ENCODE peak calls at places on chromosome 22, in six cellular contexts. One of them, this sample, is unnamed.

GRCh38 chr22:23388492-23389009 is 191.5 kb downstream of the IGLL1 start:
- DNase-seq in OCI-LY7: no peak
- DNase-seq in lung: no peak
- DNase-seq in endothelial cell: no peak
- DNase-seq in Calu3: no peak
- DNase-seq in glutamatergic neuron: no peak
- DNase-seq in this sample: no peak

GRCh38 chr22:24002849-24003248 is 2.4 kb downstream of the GSTT4 start:
- DNase-seq in glutamatergic neuron: no peak
- DNase-seq in endothelial cell: no peak
- DNase-seq in OCI-LY7: no peak
- DNase-seq in lung: no peak
- DNase-seq in Calu3: no peak
- DNase-seq in this sample: no peak

GRCh38 chr22:21909871-21910270 is 42.4 kb upstream of the MAPK1 start:
- DNase-seq in endothelial cell: no peak
- DNase-seq in lung: no peak
- DNase-seq in glutamatergic neuron: no peak
- DNase-seq in OCI-LY7: no peak
- DNase-seq in Calu3: no peak
- DNase-seq in this sample: no peak

GRCh38 chr22:41935015-41935908 is 8.7 kb upstream of the TNFRSF13C start:
- DNase-seq in endothelial cell: no peak
- DNase-seq in glutamatergic neuron: no peak
- DNase-seq in OCI-LY7: no peak
- DNase-seq in lung: no peak
- DNase-seq in Calu3: no peak
- DNase-seq in this sample: no peak

GRCh38 chr22:48340727-48341709 is 1486.7 kb downstream of the BRD1 start:
- DNase-seq in lung: no peak
- DNase-seq in OCI-LY7: no peak
- DNase-seq in Calu3: no peak
- DNase-seq in endothelial cell: no peak
- DNase-seq in glutamatergic neuron: no peak
- DNase-seq in this sample: no peak

GRCh38 chr22:40826984-40827741 is 8.0 kb upstream of the SLC25A17 start:
- DNase-seq in glutamatergic neuron: no peak
- DNase-seq in endothelial cell: no peak
- DNase-seq in Calu3: no peak
- DNase-seq in OCI-LY7: no peak
- DNase-seq in lung: no peak
- DNase-seq in this sample: no peak

GRCh38 chr22:32512267-32512982 is 37.8 kb downstream of the FBXO7 start:
- DNase-seq in lung: no peak
- DNase-seq in glutamatergic neuron: no peak
- DNase-seq in Calu3: no peak
- DNase-seq in endothelial cell: no peak
- DNase-seq in OCI-LY7: no peak
- DNase-seq in this sample: no peak

GRCh38 chr22:45120931-45121330 is 42.8 kb upstream of the NUP50 start:
- DNase-seq in Calu3: no peak
- DNase-seq in glutamatergic neuron: no peak
- DNase-seq in lung: no peak
- DNase-seq in OCI-LY7: no peak
- DNase-seq in endothelial cell: no peak
- DNase-seq in this sample: no peak

GRCh38 chr22:47620391-47620790 is 857.9 kb downstream of the TBC1D22A start:
- DNase-seq in endothelial cell: no peak
- DNase-seq in lung: no peak
- DNase-seq in OCI-LY7: no peak
- DNase-seq in glutamatergic neuron: no peak
- DNase-seq in Calu3: no peak
- DNase-seq in this sample: no peak

GRCh38 chr22:44648085-44648820 is 53.8 kb upstream of the PRR5 start:
- DNase-seq in glutamatergic neuron: no peak
- DNase-seq in endothelial cell: no peak
- DNase-seq in Calu3: no peak
- DNase-seq in OCI-LY7: no peak
- DNase-seq in lung: no peak
- DNase-seq in this sample: no peak

GRCh38 chr22:40862013-40862412 is at the start of gene DNAJB7:
- DNase-seq in lung: no peak
- DNase-seq in Calu3: no peak
- DNase-seq in OCI-LY7: no peak
- DNase-seq in glutamatergic neuron: no peak
- DNase-seq in endothelial cell: no peak
- DNase-seq in this sample: no peak

GRCh38 chr22:25898707-25899365 is 156.8 kb downstream of the MYO18B start:
- DNase-seq in OCI-LY7: no peak
- DNase-seq in endothelial cell: peak; percentile 33
- DNase-seq in glutamatergic neuron: no peak
- DNase-seq in Calu3: no peak
- DNase-seq in lung: no peak
- DNase-seq in this sample: no peak

DNA sequence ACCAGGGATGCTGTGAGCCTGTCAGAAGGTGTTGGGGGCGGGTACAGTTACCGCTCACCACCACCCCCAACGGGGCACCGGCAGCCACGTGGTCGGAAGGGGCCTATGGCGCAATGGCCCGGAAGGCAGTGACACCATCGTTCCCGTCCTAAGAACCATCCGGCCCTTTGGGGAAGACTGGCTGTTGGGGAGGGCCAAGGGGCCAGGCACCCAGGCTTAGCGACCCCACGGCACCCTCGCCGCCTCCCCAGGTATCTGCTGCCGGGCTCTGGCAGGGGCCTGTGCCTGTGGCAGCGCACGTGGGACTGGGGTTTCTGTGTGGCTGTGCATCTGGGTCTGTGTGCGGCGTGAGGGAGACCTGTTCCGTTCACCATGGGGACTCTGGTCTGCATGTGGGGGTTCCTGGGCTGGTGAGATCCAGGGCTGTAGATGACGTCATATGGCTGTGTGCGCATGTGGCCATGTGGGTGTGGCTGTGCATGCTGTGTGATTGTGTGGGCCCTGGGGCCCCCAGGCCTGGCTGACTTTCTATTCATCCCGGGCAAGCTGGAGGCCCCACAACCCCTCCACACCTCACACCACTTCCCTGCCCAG is 703 bp downstream of the OSM start:
- DNase-seq in Calu3: no peak
- DNase-seq in OCI-LY7: peak; percentile 90
- DNase-seq in glutamatergic neuron: no peak
- DNase-seq in lung: peak; percentile 67
- DNase-seq in endothelial cell: no peak
- DNase-seq in this sample: no peak
- TF ChIP-seq CTCF in Calu3: no peak
- TF ChIP-seq CTCF in OCI-LY7: no peak
- TF ChIP-seq CTCF in glutamatergic neuron: no peak
- TF ChIP-seq CTCF in lung: no peak
- TF ChIP-seq CTCF in endothelial cell: no peak
- TF ChIP-seq CTCF in this sample: no peak

GRCh38 chr22:17271711-17272451 is 52.6 kb upstream of the ADA2 start:
- DNase-seq in lung: no peak
- DNase-seq in OCI-LY7: no peak
- DNase-seq in endothelial cell: no peak
- DNase-seq in Calu3: no peak
- DNase-seq in glutamatergic neuron: no peak
- DNase-seq in this sample: no peak
- TF ChIP-seq CTCF in lung: no peak
- TF ChIP-seq CTCF in OCI-LY7: peak; percentile 24
- TF ChIP-seq CTCF in endothelial cell: peak; percentile 60
- TF ChIP-seq CTCF in Calu3: no peak
- TF ChIP-seq CTCF in glutamatergic neuron: peak; percentile 64
- TF ChIP-seq CTCF in this sample: no peak

GRCh38 chr22:28462041-28462440 is 217.6 kb downstream of the TTC28 start:
- DNase-seq in OCI-LY7: no peak
- DNase-seq in lung: no peak
- DNase-seq in endothelial cell: no peak
- DNase-seq in Calu3: no peak
- DNase-seq in glutamatergic neuron: no peak
- DNase-seq in this sample: no peak

DNA sequence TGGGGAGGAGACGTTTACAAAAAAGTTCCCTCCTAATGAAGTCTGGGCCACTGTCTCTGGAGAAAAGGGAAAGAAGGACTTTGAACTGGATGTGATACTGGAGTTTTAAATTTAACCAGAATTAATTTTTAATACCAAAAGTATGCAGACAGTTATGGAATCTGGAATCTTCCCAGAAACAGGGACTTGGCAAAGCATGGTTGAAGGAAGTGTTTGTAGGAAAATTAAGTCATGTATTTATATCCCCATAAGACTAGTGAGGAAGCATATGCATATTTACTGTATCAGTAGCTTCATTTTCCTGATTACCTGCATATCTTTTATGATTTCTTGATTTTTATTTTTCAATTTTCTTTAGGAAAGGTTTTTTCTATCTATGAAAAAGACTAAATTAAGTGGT is 215.5 kb downstream of the TTC28 start:
- DNase-seq in endothelial cell: no peak
- DNase-seq in OCI-LY7: no peak
- DNase-seq in Calu3: no peak
- DNase-seq in lung: no peak
- DNase-seq in glutamatergic neuron: no peak
- DNase-seq in this sample: no peak
- TF ChIP-seq CTCF in endothelial cell: no peak
- TF ChIP-seq CTCF in OCI-LY7: no peak
- TF ChIP-seq CTCF in Calu3: no peak
- TF ChIP-seq CTCF in lung: no peak
- TF ChIP-seq CTCF in glutamatergic neuron: no peak
- TF ChIP-seq CTCF in this sample: no peak

GRCh38 chr22:37746366-37747089 is 49.7 kb downstream of the TRIOBP start:
- DNase-seq in Calu3: no peak
- DNase-seq in endothelial cell: peak; percentile 62
- DNase-seq in glutamatergic neuron: peak; percentile 47
- DNase-seq in lung: no peak
- DNase-seq in OCI-LY7: peak; percentile 28
- DNase-seq in this sample: no peak
- TF ChIP-seq CTCF in Calu3: no peak
- TF ChIP-seq CTCF in endothelial cell: no peak
- TF ChIP-seq CTCF in glutamatergic neuron: no peak
- TF ChIP-seq CTCF in lung: no peak
- TF ChIP-seq CTCF in OCI-LY7: no peak
- TF ChIP-seq CTCF in this sample: no peak